ENCODE peak calls at places on chromosomes 16 and 17, in five cellular contexts. R, F, V, O and Q are unnamed samples.

GRCh38 chr17:69317625-69318024 is 9.3 kb downstream of the ABCA5 start:
- DNase-seq in F (no peak), R (no peak), V (no peak), O (no peak), Q (no peak)

GRCh38 chr16:27690604-27691003 is 140.7 kb downstream of the KATNIP start:
- DNase-seq in F (no peak), O (peak), R (no peak), V (no peak), Q (peak)

GRCh38 chr16:67068212-67068753 is 39.3 kb downstream of the CBFB start:
- DNase-seq in V (no peak), F (no peak), O (no peak), R (no peak), Q (no peak)

GRCh38 chr17:58377005-58377660 is 25.1 kb upstream of the SUPT4H1 start:
- DNase-seq in F (peak), O (no peak), V (no peak), R (no peak), Q (no peak)

GRCh38 chr17:34354637-34355036 is 1.6 kb upstream of the CCL13 start:
- DNase-seq in R (no peak), V (no peak), O (no peak), F (no peak), Q (no peak)

GRCh38 chr16:23670137-23670776 is 8.4 kb upstream of the PLK1 start:
- DNase-seq in V (no peak), F (no peak), O (no peak), R (no peak), Q (peak)

GRCh38 chr16:67166035-67166882 is 1.7 kb downstream of the HSF4 start:
- DNase-seq in R (no peak), V (no peak), F (no peak), O (no peak), Q (no peak)

GRCh38 chr17:45225964-45226530 is 4.4 kb downstream of the FMNL1 start:
- DNase-seq in V (peak), O (peak), R (peak), F (peak), Q (peak)

GRCh38 chr17:40981115-40981514 is 3.0 kb downstream of the KRT40 start:
- DNase-seq in O (no peak), V (no peak), R (no peak), F (no peak), Q (no peak)

GRCh38 chr17:71251276-71251675 is 869.5 kb upstream of the SOX9 start:
- DNase-seq in V (no peak), O (no peak), F (no peak), R (no peak), Q (no peak)

GRCh38 chr17:36705651-36706436 is 104.5 kb downstream of the MRM1 start:
- DNase-seq in R (no peak), O (peak), F (peak), V (no peak), Q (peak)

GRCh38 chr17:2949469-2950044 is 113.8 kb downstream of the OR1D5 start:
- DNase-seq in O (no peak), R (no peak), F (no peak), V (no peak), Q (no peak)

GRCh38 chr17:75036643-75037268 is 10.0 kb downstream of the ATP5PD start:
- DNase-seq in V (peak), F (peak), O (peak), R (peak), Q (no peak)

GRCh38 chr17:43326490-43327275 is 72.1 kb upstream of the ARL4D start:
- DNase-seq in V (no peak), F (no peak), R (no peak), O (no peak), Q (no peak)

GRCh38 chr17:75033346-75034235 is 13.2 kb downstream of the ATP5PD start:
- DNase-seq in R (peak), V (peak), O (peak), F (peak), Q (peak)

GRCh38 chr17:76791053-76791980 is 53.4 kb downstream of the MFSD11 start:
- DNase-seq in F (no peak), V (peak), R (no peak), O (no peak), Q (peak)

GRCh38 chr16:9610727-9611126 is 519.3 kb downstream of the HAPSTR1 start:
- DNase-seq in R (no peak), V (no peak), F (no peak), O (no peak), Q (no peak)

GRCh38 chr16:2475413-2476344 is 752 bp downstream of the TBC1D24 start:
- DNase-seq in O (peak), R (no peak), F (no peak), V (no peak), Q (peak)

GRCh38 chr17:43171761-43172487 is 910 bp downstream of the NBR1 start:
- DNase-seq in R (no peak), F (no peak), O (peak), V (no peak), Q (peak)

GRCh38 chr16:67657751-67658518 is 2.1 kb downstream of the ACD start:
- DNase-seq in V (no peak), O (no peak), R (no peak), F (no peak), Q (no peak)

GRCh38 chr17:39624313-39624712 is 2.4 kb upstream of the PPP1R1B start:
- DNase-seq in R (no peak), O (no peak), V (no peak), F (no peak), Q (no peak)

GRCh38 chr16:30353438-30354129 is 1.5 kb downstream of the CD2BP2 start:
- DNase-seq in V (no peak), O (no peak), R (no peak), F (no peak), Q (no peak)

GRCh38 chr16:11370084-11370931 is 25.0 kb downstream of the RMI2 start:
- DNase-seq in F (no peak), R (no peak), V (no peak), O (no peak), Q (peak)

GRCh38 chr17:75428775-75429469 is 23.4 kb upstream of the GRB2 start:
- DNase-seq in F (no peak), R (no peak), V (no peak), O (no peak), Q (no peak)

GRCh38 chr16:74951676-74952075 is 33.2 kb downstream of the WDR59 start:
- DNase-seq in V (no peak), F (no peak), R (no peak), O (no peak), Q (no peak)

GRCh38 chr16:19926449-19927390 is 42.1 kb upstream of the GPRC5B start:
- DNase-seq in R (no peak), V (no peak), O (no peak), F (no peak), Q (no peak)